ENCODE peak calls at places on chromosome 17, in six cellular contexts. V, C, S, M, Y and L are unnamed samples.

GRCh38 chr17:45132302-45132568 is at the start of gene PLCD3:
- DNase-seq in V (no peak), C (no peak), S (no peak), M (no peak), Y (no peak), L (no peak)

GRCh38 chr17:13114601-13115024 is 96.8 kb upstream of the ELAC2 start:
- DNase-seq in V (peak; percentile 62), C (peak; percentile 71), S (peak; percentile 19), M (peak; percentile 47), Y (peak; percentile 31), L (no peak)

GRCh38 chr17:29495011-29495410 is 71.8 kb downstream of the ABHD15 start:
- DNase-seq in V (peak; percentile 17), C (peak; percentile 12), S (no peak), M (no peak), Y (no peak), L (no peak)

GRCh38 chr17:27577124-27577761 is 53.7 kb upstream of the LGALS9 start:
- DNase-seq in V (peak; percentile 72), C (peak; percentile 59), S (no peak), M (no peak), Y (no peak), L (peak; percentile 90)

GRCh38 chr17:45749831-45750335 is 34.2 kb upstream of the CRHR1 start:
- DNase-seq in V (no peak), C (no peak), S (no peak), M (no peak), Y (no peak), L (no peak)

GRCh38 chr17:10063730-10064221 is 134.6 kb downstream of the GAS7 start:
- DNase-seq in V (peak; percentile 65), C (no peak), S (no peak), M (no peak), Y (no peak), L (no peak)

GRCh38 chr17:9941305-9941704 is 36.2 kb upstream of the RCVRN start:
- DNase-seq in V (no peak), C (no peak), S (no peak), M (no peak), Y (no peak), L (no peak)

GRCh38 chr17:42835732-42836131 is 2.5 kb downstream of the PSME3 start:
- DNase-seq in V (no peak), C (no peak), S (no peak), M (no peak), Y (no peak), L (no peak)

GRCh38 chr17:43449470-43450202 is 34.1 kb upstream of the DHX8 start:
- DNase-seq in V (no peak), C (no peak), S (no peak), M (peak; percentile 80), Y (no peak), L (no peak)

GRCh38 chr17:65753348-65753747 is 191.9 kb upstream of the AXIN2 start:
- DNase-seq in V (no peak), C (no peak), S (no peak), M (no peak), Y (no peak), L (no peak)

GRCh38 chr17:1985093-1985492 is 40.0 kb downstream of the RTN4RL1 start:
- DNase-seq in V (no peak), C (no peak), S (no peak), M (no peak), Y (no peak), L (no peak)

GRCh38 chr17:38674013-38674748 is 576 bp downstream of the EPOP start:
- DNase-seq in V (no peak), C (no peak), S (no peak), M (peak; percentile 51), Y (peak; percentile 25), L (no peak)

GRCh38 chr17:60421273-60422161 is 772 bp upstream of the CHCT1 start:
- DNase-seq in V (peak; percentile 73), C (no peak), S (peak; percentile 63), M (peak; percentile 81), Y (peak; percentile 76), L (peak; percentile 37)

GRCh38 chr17:9402590-9403199 is 172.9 kb downstream of the STX8 start:
- DNase-seq in V (peak; percentile 60), C (peak; percentile 55), S (peak; percentile 57), M (peak; percentile 67), Y (no peak), L (no peak)

GRCh38 chr17:50480854-50481490 is 2.3 kb downstream of the RSAD1 start:
- DNase-seq in V (no peak), C (no peak), S (no peak), M (no peak), Y (no peak), L (no peak)

GRCh38 chr17:28112199-28112995 is 69.9 kb downstream of the NLK start:
- DNase-seq in V (peak; percentile 51), C (peak; percentile 16), S (no peak), M (no peak), Y (no peak), L (no peak)

GRCh38 chr17:44907696-44908470 is 7.4 kb downstream of the GFAP start:
- DNase-seq in V (peak; percentile 33), C (no peak), S (no peak), M (no peak), Y (no peak), L (no peak)

GRCh38 chr17:42135664-42136653 is 13.4 kb downstream of the HSPB9 start:
- DNase-seq in V (peak; percentile 86), C (no peak), S (peak; percentile 92), M (peak; percentile 77), Y (peak; percentile 59), L (no peak)

GRCh38 chr17:45016823-45017222 is 34.6 kb downstream of the DCAKD start:
- DNase-seq in V (no peak), C (peak; percentile 33), S (no peak), M (peak; percentile 50), Y (no peak), L (no peak)

GRCh38 chr17:62791235-62792121 is 16.6 kb downstream of the MARCHF10 start:
- DNase-seq in V (peak; percentile 85), C (peak; percentile 69), S (no peak), M (peak; percentile 64), Y (no peak), L (no peak)

GRCh38 chr17:81868674-81869220 is 2.4 kb downstream of the ARHGDIA start:
- DNase-seq in V (peak; percentile 92), C (peak; percentile 86), S (no peak), M (peak; percentile 91), Y (no peak), L (no peak)

GRCh38 chr17:17246879-17247278 is 9.9 kb upstream of the FLCN start:
- DNase-seq in V (no peak), C (no peak), S (no peak), M (no peak), Y (no peak), L (no peak)

GRCh38 chr17:17239832-17240231 is 2.9 kb upstream of the FLCN start:
- DNase-seq in V (no peak), C (no peak), S (no peak), M (no peak), Y (no peak), L (no peak)

GRCh38 chr17:17242246-17242645 is 5.3 kb upstream of the FLCN start:
- DNase-seq in V (no peak), C (no peak), S (no peak), M (no peak), Y (no peak), L (no peak)

GRCh38 chr17:17241656-17242055 is 4.7 kb upstream of the FLCN start:
- DNase-seq in V (no peak), C (no peak), S (no peak), M (no peak), Y (no peak), L (no peak)

DNA sequence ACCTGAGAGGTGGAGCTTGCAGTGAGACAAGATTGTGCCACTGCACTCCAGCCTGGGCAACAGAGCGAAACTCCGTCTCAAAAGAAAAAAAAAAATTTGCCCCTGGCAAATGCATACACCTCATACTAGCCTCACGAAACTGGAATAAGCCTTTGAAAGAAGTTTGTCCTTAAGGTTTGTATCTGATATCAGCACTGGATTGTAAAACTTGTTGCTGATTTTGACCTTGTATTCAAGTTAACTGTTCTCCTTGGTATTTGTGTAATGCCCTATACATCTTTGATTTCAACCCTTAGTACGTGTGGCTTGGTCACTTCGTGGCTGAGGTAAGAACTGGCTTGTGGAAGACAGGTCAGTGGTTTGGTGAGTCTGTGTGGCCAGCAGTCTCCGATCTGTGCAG is 6.2 kb upstream of the FLCN start:
- DNase-seq in V (no peak), C (no peak), S (no peak), M (no peak), Y (no peak), L (no peak)
- H3K4me3 ChIP-seq in V (no peak overlapping the region), C (no peak overlapping the region), S (no peak overlapping the region), M (no peak overlapping the region), Y (no peak overlapping the region), L (no peak overlapping the region)

GRCh38 chr17:73338050-73338491 is 26.3 kb upstream of the CDC42EP4 start:
- DNase-seq in V (no peak), C (no peak), S (no peak), M (no peak), Y (peak; percentile 50), L (no peak)
- H3K27ac ChIP-seq in V (no peak overlapping the region), C (no peak overlapping the region), S (peak overlapping the region; percentile 7), M (no peak overlapping the region), Y (no peak overlapping the region), L (peak overlapping the region; percentile 33)

GRCh38 chr17:7576432-7576937 is 3.0 kb upstream of the CD68 start:
- DNase-seq in V (no peak), C (no peak), S (no peak), M (no peak), Y (no peak), L (no peak)

GRCh38 chr17:7577327-7578199 is 1.9 kb upstream of the CD68 start:
- DNase-seq in V (no peak), C (no peak), S (no peak), M (no peak), Y (no peak), L (no peak)

GRCh38 chr17:7575481-7575883 is 4.0 kb upstream of the CD68 start:
- DNase-seq in V (no peak), C (no peak), S (no peak), M (no peak), Y (no peak), L (no peak)

GRCh38 chr17:7574176-7574953 is 5.1 kb upstream of the CD68 start:
- DNase-seq in V (no peak), C (no peak), S (no peak), M (no peak), Y (no peak), L (no peak)

GRCh38 chr17:7575959-7576358 is 3.5 kb upstream of the CD68 start:
- DNase-seq in V (no peak), C (no peak), S (no peak), M (no peak), Y (no peak), L (no peak)
- H3K4me3 ChIP-seq in V (no peak overlapping the region), C (peak overlapping the region; percentile 97), S (no peak overlapping the region), M (peak overlapping the region; percentile 96), Y (no peak overlapping the region), L (no peak overlapping the region)

GRCh38 chr17:64060331-64060730 is 39.9 kb upstream of the ICAM2 start:
- DNase-seq in V (no peak), C (no peak), S (no peak), M (no peak), Y (no peak), L (no peak)
- H3K27ac ChIP-seq in V (no peak overlapping the region), C (no peak overlapping the region), S (no peak overlapping the region), M (no peak overlapping the region), Y (peak overlapping the region; percentile 80), L (no peak overlapping the region)

GRCh38 chr17:21511368-21512195 is 135.4 kb downstream of the KCNJ12 start:
- DNase-seq in V (peak; percentile 89), C (peak; percentile 81), S (peak; percentile 79), M (peak; percentile 87), Y (peak; percentile 86), L (peak; percentile 71)
- H3K4me3 ChIP-seq in V (peak overlapping the region; percentile 37), C (no peak overlapping the region), S (peak overlapping the region; percentile 41), M (peak overlapping the region; percentile 43), Y (peak overlapping the region; percentile 38), L (peak overlapping the region; percentile 65)

GRCh38 chr17:75365931-75366275 is 39.6 kb downstream of the GRB2 start:
- DNase-seq in V (no peak), C (peak; percentile 30), S (no peak), M (no peak), Y (no peak), L (no peak)
- H3K27ac ChIP-seq in V (no peak overlapping the region), C (no peak overlapping the region), S (no peak overlapping the region), M (no peak overlapping the region), Y (no peak overlapping the region), L (no peak overlapping the region)